ENCODE peak calls at places on chromosomes 2 and 18, in six cellular contexts. P, N, C, D, T and J are unnamed samples. For H3K4me1, the result is how much of the 10 kb centered on the place peaks cover.

GRCh38 chr2:12192762-12193161 is 446.3 kb downstream of the LPIN1 start:
- DNase-seq in P (no peak), D (peak), N (peak), T (no peak), C (no peak), J (no peak)

GRCh38 chr2:205998601-205999000 is 87.4 kb downstream of the INO80D start:
- DNase-seq in N (no peak), D (no peak), C (no peak), T (no peak), P (no peak), J (no peak)

GRCh38 chr2:193793914-193794313 is 1599.2 kb upstream of the TMEFF2 start:
- DNase-seq in D (no peak), C (no peak), P (no peak), T (no peak), N (no peak), J (no peak)

GRCh38 chr2:70627499-70627898 is 73.9 kb upstream of the TGFA start:
- DNase-seq in C (no peak), N (peak), P (no peak), T (no peak), D (no peak), J (peak)

GRCh38 chr2:3294066-3294465 is 83.6 kb downstream of the EIPR1 start:
- DNase-seq in T (no peak), D (no peak), N (no peak), C (no peak), P (no peak), J (no peak)

GRCh38 chr2:59277656-59278055 is 1036.5 kb upstream of the FANCL start:
- DNase-seq in D (peak), N (no peak), T (no peak), C (no peak), P (no peak), J (no peak)

GRCh38 chr2:6754412-6754811 is 111.3 kb downstream of the CMPK2 start:
- DNase-seq in T (no peak), N (no peak), D (no peak), P (no peak), C (no peak), J (no peak)

GRCh38 chr2:221129657-221130056 is 442.4 kb downstream of the EPHA4 start:
- DNase-seq in T (no peak), P (no peak), C (no peak), D (peak), N (no peak), J (no peak)

GRCh38 chr2:9764153-9764778 is 79.0 kb upstream of the TAF1B start:
- DNase-seq in N (no peak), T (no peak), P (no peak), C (no peak), D (no peak), J (no peak)

GRCh38 chr2:239502430-239503221 is 101.8 kb upstream of the HDAC4 start:
- DNase-seq in C (peak), D (peak), N (no peak), T (no peak), P (peak), J (no peak)

GRCh38 chr2:7045601-7046590 is 128.7 kb downstream of the RNF144A start:
- DNase-seq in P (no peak), C (no peak), D (no peak), T (no peak), N (no peak), J (peak)

GRCh38 chr2:150339951-150340350 is 147.5 kb downstream of the RND3 start:
- DNase-seq in C (no peak), N (no peak), T (no peak), P (no peak), D (no peak), J (no peak)

GRCh38 chr18:48263913-48264506 is 145.2 kb downstream of the ZBTB7C start:
- DNase-seq in T (no peak), N (no peak), C (peak), P (no peak), D (no peak), J (no peak)

GRCh38 chr2:36277876-36278523 is 77.6 kb upstream of the CRIM1 start:
- DNase-seq in C (no peak), D (no peak), P (no peak), T (no peak), N (no peak), J (no peak)

GRCh38 chr2:75646090-75646582 is 447 bp upstream of the MRPL19 start:
- DNase-seq in T (no peak), P (no peak), C (no peak), D (no peak), N (no peak), J (no peak)

GRCh38 chr2:66488946-66489345 is 54.0 kb downstream of the MEIS1 start:
- DNase-seq in D (no peak), P (no peak), C (no peak), T (no peak), N (no peak), J (no peak)

GRCh38 chr18:73739098-73739497 is 408.5 kb downstream of the FBXO15 start:
- DNase-seq in N (no peak), T (no peak), P (no peak), C (no peak), D (no peak), J (no peak)

GRCh38 chr2:78061301-78061700 is 539.1 kb upstream of the LRRTM4 start:
- DNase-seq in D (no peak), N (no peak), P (no peak), T (no peak), C (no peak), J (no peak)

GRCh38 chr2:222895143-222895542 is 34.3 kb downstream of the ACSL3 start:
- DNase-seq in D (no peak), C (no peak), N (no peak), P (no peak), T (no peak), J (no peak)

GRCh38 chr2:20576598-20577115 is 74.2 kb downstream of the HS1BP3 start:
- DNase-seq in C (no peak), N (no peak), D (no peak), T (no peak), P (peak), J (no peak)

GRCh38 chr18:34801769-34802168 is 91.7 kb downstream of the DTNA start:
- DNase-seq in P (no peak), T (no peak), D (no peak), N (no peak), C (no peak), J (no peak)

GRCh38 chr2:122062506-122062905 is 307.1 kb downstream of the TSN start:
- DNase-seq in D (no peak), P (no peak), N (no peak), C (no peak), T (no peak), J (no peak)

GRCh38 chr2:211454684-211455083 is 898.3 kb downstream of the CPS1 start:
- DNase-seq in P (peak), C (no peak), N (no peak), D (peak), T (no peak), J (no peak)

GRCh38 chr18:76823574-76823973 is 1.2 kb downstream of the ZNF236 start:
- DNase-seq in T (no peak), D (no peak), P (peak), N (peak), C (no peak), J (peak)

GRCh38 chr18:12036201-12036751 is 55.0 kb downstream of the IMPA2 start:
- DNase-seq in C (no peak), P (no peak), D (no peak), N (peak), T (no peak), J (no peak)

GRCh38 chr2:146818122-146818521 is 1026.7 kb upstream of the ACVR2A start:
- DNase-seq in D (no peak), T (no peak), P (no peak), C (no peak), N (no peak), J (no peak)

GRCh38 chr2:179861027-179861776 is at the start of gene ZNF385B:
- DNase-seq in T (no peak), N (no peak), C (no peak), P (peak), D (peak), J (peak)

GRCh38 chr18:3722662-3723433 is 272.9 kb downstream of the TGIF1 start:
- DNase-seq in P (no peak), T (no peak), C (no peak), N (no peak), D (no peak), J (no peak)

GRCh38 chr2:207876834-207877535 is 107.3 kb upstream of the FZD5 start:
- DNase-seq in C (no peak), T (no peak), D (no peak), N (no peak), P (no peak), J (no peak)

GRCh38 chr2:46481541-46482193 is 2.3 kb downstream of the TMEM247 start:
- DNase-seq in C (no peak), D (peak), T (no peak), N (no peak), P (no peak), J (no peak)

GRCh38 chr18:66603941-66604627 is at the start of gene CDH19:
- DNase-seq in P (no peak), D (no peak), N (no peak), T (no peak), C (no peak), J (no peak)

GRCh38 chr2:164061129-164061746 is 325.4 kb upstream of the FIGN start:
- DNase-seq in P (no peak), C (peak), D (peak), T (no peak), N (peak), J (no peak)

GRCh38 chr2:241680827-241681599 is 5.6 kb downstream of the DTYMK start:
- DNase-seq in D (no peak), N (peak), C (no peak), T (no peak), P (no peak), J (no peak)

GRCh38 chr18:73791081-73791480 is 356.6 kb downstream of the FBXO15 start:
- DNase-seq in C (no peak), T (no peak), P (no peak), D (no peak), N (no peak), J (no peak)

GRCh38 chr18:35949903-35950627 is 22.4 kb upstream of the RMP24 start:
- DNase-seq in D (peak), T (no peak), C (peak), N (peak), P (peak), J (no peak)

GRCh38 chr2:197136452-197136851 is 174.1 kb downstream of the ANKRD44 start:
- DNase-seq in T (no peak), P (no peak), C (no peak), N (no peak), D (no peak), J (no peak)

GRCh38 chr2:197131558-197131855 is 179.1 kb downstream of the ANKRD44 start:
- DNase-seq in C (no peak), T (no peak), N (no peak), P (no peak), D (no peak), J (no peak)

GRCh38 chr2:197135806-197136205 is 174.8 kb downstream of the ANKRD44 start:
- DNase-seq in C (no peak), P (no peak), N (no peak), T (no peak), D (no peak), J (no peak)

GRCh38 chr2:197137234-197137633 is 173.3 kb downstream of the ANKRD44 start:
- DNase-seq in C (no peak), T (no peak), P (no peak), N (no peak), D (no peak), J (no peak)

DNA sequence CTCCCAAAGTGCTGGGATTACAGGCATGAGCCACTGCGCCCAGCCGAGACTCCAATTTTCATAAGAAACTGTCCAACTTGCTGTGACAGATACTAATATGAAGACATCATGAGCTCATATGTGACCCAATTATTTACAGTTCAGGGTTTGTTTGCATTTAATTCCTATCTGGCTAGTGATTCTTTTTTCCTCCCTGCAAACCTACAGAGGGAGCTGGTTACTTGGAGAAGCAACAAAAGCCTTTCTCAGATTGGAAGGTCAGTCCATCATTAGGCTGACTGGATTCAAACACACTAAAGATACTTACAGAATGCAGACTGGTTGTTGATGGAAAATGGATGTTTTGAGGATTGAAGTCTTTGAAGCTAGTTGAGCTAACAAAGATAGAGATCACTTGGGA is 176.4 kb downstream of the ANKRD44 start:
- DNase-seq in T (no peak), C (no peak), D (no peak), N (no peak), P (no peak), J (no peak)
- TF ChIP-seq CTCF in T (no peak), C (peak), D (no peak), N (no peak), P (no peak), J (no peak)

GRCh38 chr18:51054764-51055163 is 24.8 kb downstream of the SMAD4 start:
- DNase-seq in P (no peak), D (no peak), C (no peak), N (no peak), T (no peak), J (no peak)
- H3K4me1 ChIP-seq in P (under half), D (under half), C (under half), N (under half), T (under half), J (under half)

GRCh38 chr2:178322068-178322467 is 127.8 kb downstream of the OSBPL6 start:
- DNase-seq in D (no peak), T (no peak), C (no peak), N (no peak), P (no peak), J (no peak)

GRCh38 chr2:178324072-178324471 is 126.9 kb downstream of the PRKRA start:
- DNase-seq in P (no peak), T (no peak), C (no peak), D (no peak), N (no peak), J (no peak)

GRCh38 chr2:178328037-178328436 is 122.9 kb downstream of the PRKRA start:
- DNase-seq in N (no peak), P (no peak), D (no peak), C (no peak), T (no peak), J (no peak)

GRCh38 chr2:178327516-178327915 is 123.5 kb downstream of the PRKRA start:
- DNase-seq in C (no peak), N (no peak), D (no peak), T (peak), P (no peak), J (no peak)

GRCh38 chr2:178325268-178325667 is 125.7 kb downstream of the PRKRA start:
- DNase-seq in C (no peak), N (no peak), D (no peak), T (no peak), P (no peak), J (no peak)
- H3K4me3 ChIP-seq in C (no peak), N (no peak), D (no peak), T (no peak), P (no peak), J (no peak)

GRCh38 chr2:143282684-143283083 is 153.5 kb downstream of the ARHGAP15 start:
- DNase-seq in T (no peak), N (no peak), P (no peak), C (no peak), D (no peak), J (no peak)
- TF ChIP-seq CTCF in T (no peak), N (no peak), P (peak), C (peak), D (peak), J (no peak)

GRCh38 chr2:177247693-177248262 is 16.7 kb downstream of the NFE2L2 start:
- DNase-seq in C (no peak), P (no peak), N (no peak), T (no peak), D (no peak), J (no peak)

GRCh38 chr2:177252808-177253531 is 11.6 kb downstream of the NFE2L2 start:
- DNase-seq in D (no peak), P (no peak), T (no peak), N (no peak), C (no peak), J (no peak)

GRCh38 chr2:177249038-177249437 is 15.5 kb downstream of the NFE2L2 start:
- DNase-seq in C (no peak), P (no peak), T (no peak), D (no peak), N (no peak), J (no peak)

GRCh38 chr2:177251165-177251542 is 13.4 kb downstream of the NFE2L2 start:
- DNase-seq in D (no peak), N (no peak), T (no peak), P (no peak), C (no peak), J (no peak)

DNA sequence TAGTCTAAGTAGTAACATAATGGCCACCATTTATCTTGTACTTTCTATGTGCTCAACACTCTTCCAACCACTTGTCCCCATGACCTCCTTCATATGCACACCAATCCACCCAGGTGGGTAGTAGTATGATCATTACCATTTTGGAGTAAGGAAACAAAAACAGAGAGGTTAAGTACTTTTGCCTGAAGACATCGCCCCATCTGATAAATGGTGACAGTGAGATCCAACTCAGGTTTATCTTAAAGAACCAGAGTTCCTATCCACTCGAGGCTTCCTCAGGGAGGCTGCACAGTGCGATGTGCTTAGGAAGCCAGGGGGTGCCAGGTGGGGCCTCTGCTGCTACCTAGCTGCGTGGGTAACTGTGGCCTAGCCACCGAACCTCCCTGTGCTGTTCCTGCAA is 14.1 kb downstream of the NFE2L2 start:
- DNase-seq in T (no peak), P (no peak), D (no peak), N (no peak), C (no peak), J (no peak)
- H3K4me1 ChIP-seq in T (under half), P (half or more), D (under half), N (half or more), C (under half), J (half or more)

GRCh38 chr2:176067587-176068002 is 16.2 kb downstream of the EVX2 start:
- DNase-seq in D (no peak), P (peak), N (no peak), T (no peak), C (no peak), J (peak)
- H3K4me3 ChIP-seq in D (no peak), P (peak), N (no peak), T (no peak), C (no peak), J (no peak)

GRCh38 chr2:200203381-200203827 is 103.1 kb upstream of the SPATS2L start:
- DNase-seq in T (no peak), D (no peak), P (no peak), N (no peak), C (no peak), J (no peak)

GRCh38 chr2:200194746-200195145 is 111.7 kb upstream of the SPATS2L start:
- DNase-seq in C (no peak), D (no peak), P (no peak), N (no peak), T (no peak), J (no peak)

GRCh38 chr2:200199005-200199404 is 107.5 kb upstream of the SPATS2L start:
- DNase-seq in D (no peak), C (no peak), N (no peak), P (no peak), T (no peak), J (no peak)

GRCh38 chr2:200193791-200194190 is 112.7 kb upstream of the SPATS2L start:
- DNase-seq in D (no peak), C (no peak), P (no peak), N (no peak), T (no peak), J (no peak)

GRCh38 chr2:200199576-200200263 is 106.8 kb upstream of the SPATS2L start:
- DNase-seq in N (no peak), D (peak), C (peak), T (no peak), P (no peak), J (no peak)
- TF ChIP-seq CTCF in N (no peak), D (peak), C (peak), T (no peak), P (no peak), J (no peak)

GRCh38 chr18:59266876-59267510 is 6.3 kb downstream of the RAX start:
- DNase-seq in P (no peak), D (no peak), N (no peak), C (no peak), T (no peak), J (no peak)
- H3K4me1 ChIP-seq in P (under half), D (half or more), N (under half), C (under half), T (under half), J (under half)

GRCh38 chr2:160406591-160407392 is 86.8 kb downstream of the RBMS1 start:
- DNase-seq in N (peak), D (peak), T (peak), C (peak), P (no peak), J (peak)
- H3K4me3 ChIP-seq in N (peak), D (peak), T (peak), C (peak), P (peak), J (peak)